ENCODE peak calls at places on chromosome 5, in nine cellular contexts. U is HCT116; W is HepG2; X is psoas muscle; A is keratinocyte; O is lower lobe of right lung; V is heart left ventricle; P is cardiac muscle cell; N is CD8-positive, alpha-beta T cell. Y is an unnamed sample. For H3K36me3, the result is how much of the 10 kb centered on the place peaks cover.

GRCh38 chr5:141478321-141478945 is 2.7 kb downstream of the PCDHGC3 start:
- DNase-seq in P (no peak), U (no peak), X (peak), V (no peak), O (peak), N (no peak), W (no peak), A (peak), Y (no peak)

GRCh38 chr5:154850255-154851062 is at the start of gene FAXDC2:
- DNase-seq in O (peak), V (peak), W (peak), U (no peak), X (peak), A (no peak), P (peak), N (no peak), Y (peak)

GRCh38 chr5:132094393-132095076 is 20.9 kb downstream of the CSF2 start:
- DNase-seq in P (no peak), V (no peak), W (peak), X (no peak), A (peak), U (no peak), N (no peak), O (peak), Y (peak)

GRCh38 chr5:73302797-73303138 is 129.8 kb downstream of the TMEM174 start:
- DNase-seq in U (no peak), X (no peak), P (no peak), O (no peak), V (no peak), W (no peak), N (no peak), A (no peak), Y (no peak)

GRCh38 chr5:129249891-129250290 is 155.3 kb downstream of the ISOC1 start:
- DNase-seq in W (no peak), O (no peak), A (no peak), V (no peak), U (no peak), P (no peak), N (no peak), X (no peak), Y (no peak)

GRCh38 chr5:142866563-142867275 is 96.5 kb downstream of the ARHGAP26 start:
- DNase-seq in O (no peak), V (no peak), U (peak), X (no peak), N (peak), A (no peak), W (peak), P (peak), Y (no peak)

GRCh38 chr5:108102463-108102862 is 279.4 kb downstream of the FBXL17 start:
- DNase-seq in P (no peak), A (no peak), O (no peak), U (no peak), W (peak), N (no peak), X (no peak), V (no peak), Y (no peak)

GRCh38 chr5:51185985-51186384 is 197.3 kb upstream of the ISL1 start:
- DNase-seq in O (no peak), W (no peak), N (no peak), P (peak), X (no peak), U (no peak), V (no peak), A (no peak), Y (no peak)

GRCh38 chr5:140674211-140674610 is 835 bp upstream of the DND1 start:
- DNase-seq in X (no peak), U (no peak), A (no peak), V (no peak), O (no peak), P (no peak), W (no peak), N (no peak), Y (no peak)

GRCh38 chr5:56913766-56914165 is 4.4 kb downstream of the SETD9 start:
- DNase-seq in X (no peak), P (no peak), N (no peak), W (no peak), O (no peak), U (no peak), V (no peak), A (no peak), Y (no peak)

GRCh38 chr5:73448451-73449136 is at the start of gene FOXD1:
- DNase-seq in N (peak), P (peak), W (peak), U (peak), A (peak), V (peak), O (peak), X (peak), Y (no peak)

GRCh38 chr5:72552041-72552557 is 44.9 kb upstream of the ZNF366 start:
- DNase-seq in V (no peak), X (no peak), N (no peak), P (no peak), W (no peak), O (no peak), U (no peak), A (no peak), Y (no peak)

GRCh38 chr5:64229163-64229774 is 63.6 kb downstream of the RNF180 start:
- DNase-seq in W (peak), A (no peak), N (no peak), U (no peak), V (no peak), P (peak), X (no peak), O (no peak), Y (no peak)

GRCh38 chr5:73256462-73257260 is 83.7 kb downstream of the TMEM174 start:
- DNase-seq in N (no peak), A (peak), W (no peak), O (no peak), U (no peak), X (no peak), P (no peak), V (no peak), Y (no peak)

GRCh38 chr5:132962429-132962928 is 955 bp downstream of the AFF4 start:
- DNase-seq in P (peak), W (peak), N (no peak), X (no peak), A (no peak), O (no peak), V (no peak), U (peak), Y (no peak)

GRCh38 chr5:111512026-111512405 is 319 bp downstream of the STARD4 start:
- DNase-seq in U (no peak), P (peak), V (no peak), O (no peak), N (no peak), W (peak), X (no peak), A (no peak), Y (peak)

GRCh38 chr5:23494558-23494957 is 12.9 kb upstream of the PRDM9 start:
- DNase-seq in V (no peak), O (no peak), U (no peak), P (no peak), N (no peak), A (no peak), W (no peak), X (no peak), Y (no peak)

GRCh38 chr5:180718810-180719453 is 20.9 kb downstream of the OR2Y1 start:
- DNase-seq in X (no peak), N (peak), V (no peak), W (peak), A (no peak), P (peak), U (peak), O (no peak), Y (no peak)

GRCh38 chr5:67206381-67207328 is 10.1 kb upstream of the CD180 start:
- DNase-seq in V (no peak), U (peak), P (no peak), A (peak), O (peak), W (peak), X (no peak), N (peak), Y (no peak)

GRCh38 chr5:150644496-150644895 is 4.0 kb downstream of the SYNPO start:
- DNase-seq in O (no peak), X (no peak), U (no peak), V (peak), A (no peak), W (peak), N (no peak), P (peak), Y (no peak)

GRCh38 chr5:96331210-96331609 is 101.8 kb downstream of the PCSK1 start:
- DNase-seq in U (no peak), W (no peak), O (no peak), X (no peak), N (no peak), V (no peak), P (no peak), A (no peak), Y (no peak)

GRCh38 chr5:54229041-54229780 is 81.2 kb downstream of the ARL15 start:
- DNase-seq in O (peak), N (peak), A (no peak), W (peak), V (peak), P (peak), X (peak), U (peak), Y (peak)

GRCh38 chr5:135551593-135552447 is 16.1 kb upstream of the NEUROG1 start:
- DNase-seq in P (peak), O (peak), X (peak), V (peak), N (peak), U (peak), A (no peak), W (peak), Y (peak)

GRCh38 chr5:1268666-1269065 is 26.2 kb downstream of the TERT start:
- DNase-seq in N (peak), P (no peak), O (no peak), X (no peak), A (no peak), U (no peak), W (no peak), V (no peak), Y (no peak)

GRCh38 chr5:54905942-54906537 is 79.4 kb downstream of the ESM1 start:
- DNase-seq in V (peak), W (peak), A (no peak), O (peak), U (peak), P (peak), N (peak), X (peak), Y (peak)

GRCh38 chr5:20445326-20445860 is 457.4 kb upstream of the CDH18 start:
- DNase-seq in X (no peak), U (no peak), A (no peak), O (no peak), W (no peak), P (no peak), N (no peak), V (no peak), Y (no peak)

GRCh38 chr5:127056896-127057295 is 16.4 kb downstream of the C5orf63 start:
- DNase-seq in X (no peak), U (no peak), V (no peak), N (no peak), W (no peak), A (no peak), O (no peak), P (no peak), Y (no peak)

GRCh38 chr5:132480546-132481242 is 9.9 kb downstream of the IRF1 start:
- DNase-seq in O (no peak), P (no peak), U (no peak), N (no peak), A (no peak), W (no peak), V (peak), X (no peak), Y (no peak)

GRCh38 chr5:155087036-155087435 is 73.5 kb downstream of the KIF4B start:
- DNase-seq in N (no peak), U (no peak), V (no peak), X (no peak), W (no peak), A (peak), P (no peak), O (no peak), Y (no peak)

GRCh38 chr5:82174128-82174918 is 103.8 kb downstream of the RPS23 start:
- DNase-seq in P (peak), O (peak), A (no peak), V (peak), X (peak), U (peak), N (peak), W (peak), Y (peak)

GRCh38 chr5:78660401-78660800 is 11.8 kb upstream of the LHFPL2 start:
- DNase-seq in N (no peak), X (no peak), P (no peak), A (no peak), O (no peak), V (no peak), W (no peak), U (no peak), Y (no peak)

GRCh38 chr5:103327451-103327850 is 68.9 kb downstream of the MACIR start:
- DNase-seq in O (no peak), A (no peak), W (no peak), P (no peak), V (no peak), X (no peak), U (no peak), N (no peak), Y (no peak)

GRCh38 chr5:102295534-102296228 is 403 bp downstream of the SLCO4C1 start:
- DNase-seq in U (no peak), N (no peak), O (peak), P (no peak), V (peak), W (no peak), A (no peak), X (peak), Y (no peak)

GRCh38 chr5:131634666-131634995 is 398 bp downstream of the RAPGEF6 start:
- DNase-seq in N (no peak), A (no peak), W (peak), X (no peak), V (no peak), O (no peak), U (peak), P (peak), Y (peak)

GRCh38 chr5:104062495-104063377 is 500.1 kb upstream of the NUDT12 start:
- DNase-seq in O (no peak), N (no peak), W (no peak), X (no peak), V (no peak), P (no peak), U (peak), A (no peak), Y (no peak)

DNA sequence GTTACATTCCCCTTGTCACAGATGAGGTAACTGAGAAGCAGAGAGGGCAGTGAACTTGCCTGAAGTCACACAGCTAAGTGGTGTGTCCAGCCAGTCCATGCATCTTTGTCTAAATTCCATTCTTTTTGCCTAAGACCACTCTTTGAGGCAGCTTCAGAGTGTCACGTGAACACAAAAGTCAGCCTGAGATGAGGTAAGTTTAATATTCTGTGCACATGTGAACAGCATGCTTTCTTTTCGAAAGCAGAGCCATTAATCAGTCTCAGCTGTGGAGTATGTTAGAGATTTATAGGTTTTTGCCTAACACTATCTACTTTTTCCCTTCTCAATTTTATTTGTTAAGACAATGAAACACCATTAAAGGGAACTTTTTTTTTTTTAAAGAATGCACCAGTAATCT is 43.5 kb downstream of the SH3PXD2B start:
- DNase-seq in U (no peak), A (no peak), O (no peak), V (no peak), P (no peak), X (no peak), N (no peak), W (no peak), Y (no peak)
- H3K27ac ChIP-seq in U (no peak), A (no peak), O (peak), V (peak), P (no peak), X (no peak), N (no peak), W (no peak), Y (peak)

GRCh38 chr5:7855611-7856010 is 4.7 kb upstream of the CFAP90 start:
- DNase-seq in O (no peak), V (no peak), U (no peak), N (no peak), X (no peak), W (no peak), P (no peak), A (no peak), Y (no peak)
- H3K36me3 ChIP-seq in O (under half), V (under half), U (under half), N (under half), X (under half), W (under half), P (under half), A (under half), Y (under half)

DNA sequence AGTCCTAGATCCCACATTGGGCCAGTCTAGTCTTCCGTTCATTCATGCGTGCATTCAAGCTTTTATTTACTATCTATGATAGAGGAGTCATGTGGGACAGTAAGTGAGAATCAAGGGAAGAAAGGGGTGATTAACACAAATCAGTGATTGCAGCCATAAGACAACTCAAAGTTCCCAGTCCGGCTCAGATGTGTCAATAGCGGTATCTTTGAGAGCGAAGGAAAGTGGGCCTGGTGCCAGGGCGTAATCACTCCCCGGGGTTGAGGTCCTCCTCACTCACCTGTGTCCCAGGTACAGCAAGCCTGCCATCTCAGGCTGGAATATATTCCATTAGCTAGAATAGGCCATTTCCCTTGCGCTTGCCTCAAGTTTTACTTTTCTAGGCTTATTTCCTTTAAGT is 196.3 kb downstream of the ATP10B start:
- DNase-seq in A (no peak), V (no peak), X (no peak), N (no peak), U (no peak), O (no peak), P (no peak), W (no peak), Y (no peak)
- TF ChIP-seq CTCF in A (no peak), V (no peak), X (no peak), N (no peak), U (no peak), O (no peak), P (no peak), W (no peak), Y (no peak)

GRCh38 chr5:14269395-14269794 is 126.3 kb downstream of the TRIO start:
- DNase-seq in A (no peak), W (no peak), N (no peak), O (no peak), X (no peak), P (no peak), U (no peak), V (no peak), Y (no peak)

GRCh38 chr5:14268738-14269137 is 125.6 kb downstream of the TRIO start:
- DNase-seq in N (no peak), X (no peak), O (no peak), V (peak), P (no peak), A (no peak), U (no peak), W (no peak), Y (no peak)

GRCh38 chr5:14266686-14267085 is 123.5 kb downstream of the TRIO start:
- DNase-seq in X (no peak), N (no peak), U (no peak), O (no peak), P (no peak), V (no peak), W (no peak), A (no peak), Y (no peak)

GRCh38 chr5:14267166-14267838 is 124.2 kb downstream of the TRIO start:
- DNase-seq in U (no peak), O (no peak), X (no peak), P (peak), V (no peak), A (no peak), N (no peak), W (peak), Y (no peak)

GRCh38 chr5:14268236-14268701 is 125.1 kb downstream of the TRIO start:
- DNase-seq in X (peak), N (no peak), W (peak), U (peak), A (peak), O (no peak), P (no peak), V (peak), Y (peak)
- H3K27ac ChIP-seq in X (peak), N (no peak), W (no peak), U (peak), A (peak), O (no peak), P (peak), V (peak), Y (peak)